ENCODE peak calls at places on chromosomes 16 and 17, in seven cellular contexts. C is HepG2, W is heart right ventricle, V is H1, S is PC-3, T is OCI-LY7, U is lower leg skin. B is an unnamed sample.

GRCh38 chr17:62017496-62017895 is 47.6 kb downstream of the MED13 start:
- DNase-seq in C (no peak), W (no peak), V (no peak), S (no peak), T (no peak), U (no peak), B (no peak)

GRCh38 chr16:57235128-57236092 is 9.6 kb upstream of the ARL2BP start:
- DNase-seq in C (peak), W (no peak), V (no peak), S (peak), T (peak), U (no peak), B (no peak)

GRCh38 chr17:10036511-10037061 is 131.5 kb upstream of the RCVRN start:
- DNase-seq in C (peak), W (peak), V (no peak), S (no peak), T (no peak), U (no peak), B (peak)

GRCh38 chr17:53118948-53119347 is 703.8 kb upstream of the KIF2B start:
- DNase-seq in C (no peak), W (no peak), V (no peak), S (no peak), T (no peak), U (no peak), B (no peak)

GRCh38 chr17:39236383-39236927 is 10.7 kb upstream of the STAC2 start:
- DNase-seq in C (no peak), W (no peak), V (no peak), S (no peak), T (no peak), U (no peak), B (no peak)

GRCh38 chr16:84607694-84608093 is 10.2 kb downstream of the COTL1 start:
- DNase-seq in C (no peak), W (no peak), V (no peak), S (no peak), T (peak), U (no peak), B (no peak)

GRCh38 chr17:55241097-55241496 is 23.7 kb upstream of the HLF start:
- DNase-seq in C (no peak), W (no peak), V (no peak), S (no peak), T (no peak), U (no peak), B (no peak)

GRCh38 chr17:77735341-77736206 is 222.9 kb upstream of the TNRC6C start:
- DNase-seq in C (no peak), W (peak), V (no peak), S (no peak), T (no peak), U (no peak), B (no peak)

GRCh38 chr16:88069397-88070168 is 118.3 kb downstream of the BANP start:
- DNase-seq in C (no peak), W (no peak), V (no peak), S (no peak), T (peak), U (no peak), B (no peak)

GRCh38 chr17:64291268-64291851 is 28.3 kb upstream of the TEX2 start:
- DNase-seq in C (peak), W (no peak), V (no peak), S (peak), T (peak), U (no peak), B (no peak)

GRCh38 chr16:47033176-47033575 is 59.7 kb upstream of the DNAJA2 start:
- DNase-seq in C (no peak), W (no peak), V (no peak), S (no peak), T (no peak), U (no peak), B (no peak)

GRCh38 chr17:58541249-58541648 is 26.8 kb upstream of the MTMR4 start:
- DNase-seq in C (no peak), W (no peak), V (no peak), S (peak), T (peak), U (peak), B (no peak)

GRCh38 chr16:87924937-87925670 is 11.2 kb downstream of the CA5A start:
- DNase-seq in C (no peak), W (no peak), V (no peak), S (peak), T (no peak), U (no peak), B (no peak)

GRCh38 chr16:50838165-50838564 is 96.3 kb downstream of the CYLD start:
- DNase-seq in C (no peak), W (no peak), V (no peak), S (no peak), T (no peak), U (no peak), B (no peak)

GRCh38 chr16:56372013-56372634 is 53.2 kb downstream of the AMFR start:
- DNase-seq in C (no peak), W (no peak), V (no peak), S (no peak), T (no peak), U (no peak), B (no peak)

GRCh38 chr16:58511933-58512815 is 3.1 kb upstream of the SETD6 start:
- DNase-seq in C (peak), W (peak), V (peak), S (peak), T (peak), U (peak), B (peak)

GRCh38 chr17:56076980-56077379 is 76.3 kb upstream of the ANKFN1 start:
- DNase-seq in C (no peak), W (no peak), V (no peak), S (no peak), T (no peak), U (no peak), B (no peak)

GRCh38 chr17:60392845-60393702 is 1.1 kb upstream of the USP32 start:
- DNase-seq in C (peak), W (no peak), V (no peak), S (peak), T (peak), U (no peak), B (peak)

DNA sequence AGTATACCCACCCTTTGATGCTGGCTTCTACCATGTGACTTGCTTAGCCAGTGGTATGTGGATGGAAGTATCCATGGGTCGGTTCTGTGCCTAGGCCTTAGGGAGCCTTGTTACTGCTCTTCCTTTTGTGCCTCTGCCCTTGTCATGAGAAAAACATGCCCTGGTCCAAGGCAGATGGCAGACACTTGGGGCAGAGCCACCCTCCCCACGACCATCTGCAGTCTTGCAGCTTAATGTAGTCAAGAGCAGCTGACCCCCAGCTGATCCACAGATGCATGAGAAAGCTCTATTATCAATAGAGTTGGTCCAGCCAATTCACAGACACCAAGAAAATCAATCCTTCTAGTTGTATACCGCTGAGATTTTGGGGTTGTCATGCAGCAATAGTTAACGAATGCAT is 95.7 kb downstream of the SLC39A11 start:
- DNase-seq in C (no peak), W (no peak), V (no peak), S (no peak), T (no peak), U (no peak), B (no peak)
- TF ChIP-seq CTCF in C (no peak), W (no peak), V (no peak), S (no peak), T (no peak), U (no peak), B (no peak)

GRCh38 chr17:16255481-16255901 is 38.5 kb downstream of the PIGL start:
- DNase-seq in C (peak), W (peak), V (peak), S (no peak), T (no peak), U (no peak), B (no peak)
- TF ChIP-seq CTCF in C (no peak), W (no peak), V (no peak), S (no peak), T (no peak), U (no peak), B (no peak)

GRCh38 chr17:49992933-49993422 is 2.0 kb downstream of the DLX3 start:
- DNase-seq in C (no peak), W (no peak), V (no peak), S (no peak), T (no peak), U (peak), B (no peak)

GRCh38 chr17:49996121-49996494 is 1.1 kb upstream of the DLX3 start:
- DNase-seq in C (no peak), W (no peak), V (no peak), S (no peak), T (no peak), U (peak), B (no peak)

GRCh38 chr17:49995055-49995738 is at the start of gene DLX3:
- DNase-seq in C (no peak), W (peak), V (peak), S (peak), T (no peak), U (peak), B (peak)

GRCh38 chr17:49993423-49994037 is 1.5 kb downstream of the DLX3 start:
- DNase-seq in C (no peak), W (no peak), V (no peak), S (peak), T (no peak), U (peak), B (no peak)

DNA sequence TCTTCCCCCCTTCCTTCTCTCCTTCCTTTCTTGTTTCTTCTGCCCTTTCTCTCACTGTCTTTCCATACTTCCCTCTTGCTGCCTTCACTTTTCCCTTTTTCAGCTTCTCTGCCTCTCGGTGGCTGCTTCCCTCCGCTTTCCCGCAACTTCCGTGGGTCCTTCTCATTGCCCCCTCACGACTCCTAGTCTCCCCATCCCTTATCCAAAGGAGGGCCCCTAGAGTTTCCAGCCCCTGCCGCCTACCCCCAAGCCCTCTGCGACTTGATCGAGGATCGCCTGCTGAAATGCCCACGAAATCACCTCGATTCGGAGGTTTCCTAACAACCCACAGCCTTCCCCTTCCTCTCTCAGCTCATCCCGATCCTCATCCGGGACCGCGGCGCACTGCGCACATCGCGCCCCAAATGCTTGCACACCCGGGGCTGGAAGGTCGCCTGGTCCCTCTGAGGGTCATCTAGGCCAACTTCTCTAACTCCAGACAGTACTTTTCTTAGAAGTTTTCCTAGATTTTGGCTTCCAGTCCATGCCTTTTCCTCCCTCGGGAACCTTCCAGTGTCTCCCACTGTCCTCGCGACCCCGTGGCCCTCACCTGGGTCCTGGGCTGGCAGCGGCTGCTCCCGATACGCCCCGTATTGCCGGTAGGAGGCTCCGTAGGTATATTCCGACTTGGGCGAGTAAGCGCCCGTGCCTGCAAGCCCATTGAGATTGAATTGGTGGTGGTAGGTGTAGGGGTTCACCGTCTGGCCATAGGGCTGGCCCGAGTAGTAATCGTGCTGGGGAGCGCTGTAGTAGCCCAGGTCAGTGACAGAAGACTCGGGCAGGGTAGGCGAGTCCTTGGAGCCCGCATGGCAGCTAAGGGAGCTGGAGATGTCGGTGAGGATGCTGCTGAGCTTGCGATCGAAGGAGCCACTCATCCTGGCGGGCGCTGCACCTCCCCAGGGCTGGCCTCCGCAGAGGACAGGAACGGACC is 654 bp downstream of the DLX3 start:
- DNase-seq in C (no peak), W (no peak), V (no peak), S (no peak), T (no peak), U (peak), B (no peak)
- TF ChIP-seq CTCF in C (peak), W (no peak), V (no peak), S (peak), T (no peak), U (no peak), B (no peak)

GRCh38 chr17:33200587-33200986 is 92.5 kb downstream of the ASIC2 start:
- DNase-seq in C (no peak), W (no peak), V (no peak), S (peak), T (no peak), U (peak), B (no peak)
- TF ChIP-seq CTCF in C (no peak), W (no peak), V (peak), S (no peak), T (no peak), U (no peak), B (peak)

DNA sequence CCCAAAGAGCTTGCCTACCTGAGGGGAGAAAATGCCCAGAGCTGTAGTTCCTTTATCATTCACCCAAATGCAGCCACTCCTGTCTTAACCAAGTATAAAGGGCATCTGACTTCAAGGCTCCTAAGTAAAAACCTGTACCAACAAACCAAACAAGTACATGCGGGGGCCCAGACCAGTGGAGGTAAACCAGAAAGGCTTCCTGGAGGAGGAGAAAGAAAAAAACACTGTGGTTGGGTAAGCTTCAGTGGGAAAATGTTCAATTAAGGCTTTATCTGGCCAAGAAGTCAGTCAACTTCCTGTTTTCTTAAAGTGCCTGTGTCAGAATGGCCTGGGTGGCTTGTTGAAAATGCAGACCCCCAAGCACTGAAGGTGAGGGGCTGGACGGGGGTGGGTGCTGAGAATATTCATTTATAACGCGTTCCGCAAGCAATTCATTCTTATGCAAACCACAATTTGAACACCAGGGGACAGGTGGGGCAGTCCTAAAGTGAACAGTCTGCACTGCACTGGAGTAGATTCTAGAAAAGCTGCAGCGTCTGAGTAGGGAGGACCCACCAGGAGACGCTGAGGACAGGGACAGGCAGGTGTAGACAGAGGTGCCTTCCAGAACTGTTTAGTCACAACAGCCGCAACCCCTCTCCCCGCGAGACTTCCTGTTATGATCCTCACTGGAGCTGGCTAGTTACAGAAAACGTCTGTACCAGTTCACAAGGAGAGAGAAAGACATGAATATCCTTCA is 467.1 kb downstream of the SOX9 start:
- DNase-seq in C (peak), W (no peak), V (no peak), S (peak), T (peak), U (no peak), B (no peak)
- TF ChIP-seq CTCF in C (peak), W (no peak), V (no peak), S (no peak), T (no peak), U (no peak), B (peak)

GRCh38 chr16:60204221-60204620 is 1470.1 kb upstream of the GOT2 start:
- DNase-seq in C (no peak), W (no peak), V (no peak), S (no peak), T (no peak), U (no peak), B (no peak)
- TF ChIP-seq CTCF in C (no peak), W (no peak), V (no peak), S (no peak), T (no peak), U (no peak), B (no peak)

GRCh38 chr16:11871193-11871592 is 19.9 kb upstream of the RSL1D1 start:
- DNase-seq in C (peak), W (no peak), V (peak), S (no peak), T (no peak), U (no peak), B (no peak)
- TF ChIP-seq CTCF in C (peak), W (no peak), V (peak), S (peak), T (peak), U (no peak), B (no peak)

DNA sequence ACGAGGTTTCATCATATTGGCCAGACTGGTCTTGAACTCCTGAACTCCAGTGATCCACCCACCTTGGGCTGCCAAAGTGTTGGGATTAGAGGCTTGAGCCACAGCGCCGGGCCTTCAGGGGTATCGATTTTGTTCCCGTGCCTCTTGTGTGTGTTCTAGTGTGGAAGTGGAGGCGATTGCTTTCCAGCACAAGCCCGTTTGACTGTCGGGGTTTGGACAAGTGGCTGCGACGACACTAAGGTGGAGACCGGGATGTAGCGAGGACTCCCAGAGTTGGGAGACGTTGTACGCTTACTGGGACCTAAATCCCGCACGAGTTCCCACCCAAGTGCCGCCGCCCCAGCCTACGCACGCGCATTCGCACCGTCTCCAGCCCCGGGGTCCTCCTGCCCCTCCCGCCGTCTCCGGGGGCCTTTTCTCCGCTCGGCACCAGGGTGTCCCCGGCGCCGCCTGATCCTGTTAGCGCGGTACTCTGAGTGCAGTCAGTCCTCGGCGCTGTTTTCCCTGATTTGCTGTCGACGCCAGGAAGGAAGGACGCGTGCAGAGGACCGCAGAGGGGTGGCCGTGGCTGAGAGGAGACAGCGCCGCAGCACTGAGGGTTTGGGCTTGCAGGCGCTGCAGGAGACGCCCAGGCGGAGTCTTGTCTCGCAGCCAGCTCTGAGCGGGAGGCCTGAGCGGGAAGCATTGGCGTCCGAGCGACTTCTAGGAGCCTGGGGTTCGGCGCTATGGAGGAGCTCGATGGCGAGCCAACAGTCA is at the start of gene NUP85:
- DNase-seq in C (peak), W (peak), V (peak), S (peak), T (peak), U (peak), B (peak)
- TF ChIP-seq CTCF in C (peak), W (no peak), V (no peak), S (no peak), T (no peak), U (no peak), B (no peak)

DNA sequence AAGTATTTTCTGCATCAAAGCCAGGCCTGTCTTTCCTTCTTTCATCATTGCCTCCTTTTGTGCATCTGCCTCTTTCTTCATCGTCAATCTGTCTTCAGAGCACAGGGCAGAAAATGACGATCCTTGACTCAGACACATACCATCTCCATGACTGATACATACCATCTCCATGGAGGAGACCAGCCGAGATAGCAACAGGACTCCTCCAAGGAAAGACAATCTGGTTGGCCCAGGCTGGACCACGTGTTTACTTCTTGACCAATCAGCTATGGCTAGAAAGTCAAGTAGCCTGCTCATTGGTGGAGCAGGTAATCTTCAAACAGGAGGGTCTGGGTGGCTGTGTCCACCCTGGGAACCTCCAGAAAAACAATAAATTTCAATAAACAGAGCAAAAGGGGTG is 164.6 kb downstream of the CPPED1 start:
- DNase-seq in C (peak), W (no peak), V (no peak), S (no peak), T (no peak), U (peak), B (no peak)
- TF ChIP-seq CTCF in C (no peak), W (no peak), V (no peak), S (no peak), T (no peak), U (no peak), B (no peak)

B was measured in neural crest cell.